ENCODE peak calls at places on chromosomes 11 and 22, in nine cellular contexts. N is uterus, L is HCT116, W is GM06990, H is MCF 10A, P is GM12865, B is sigmoid colon, A is GM12878, X is RWPE1. Q is an unnamed sample.

GRCh38 chr22:11626422-11626773 is 3901.6 kb upstream of the OR11H1 start:
- DNase-seq in N (no peak), L (no peak), W (no peak), H (no peak), P (no peak), B (no peak), A (no peak), X (no peak), Q (no peak)

GRCh38 chr22:48827904-48828555 is 999.6 kb downstream of the BRD1 start:
- DNase-seq in N (no peak), L (no peak), W (no peak), H (no peak), P (no peak), B (no peak), A (no peak), X (no peak), Q (no peak)

GRCh38 chr11:40215605-40216004 is 1243.8 kb downstream of the LRRC4C start:
- DNase-seq in N (no peak), L (no peak), W (no peak), H (no peak), P (no peak), B (no peak), A (no peak), X (no peak), Q (no peak)

GRCh38 chr11:35347921-35348331 is 71.4 kb downstream of the SLC1A2 start:
- DNase-seq in N (no peak), L (no peak), W (no peak), H (no peak), P (no peak), B (no peak), A (no peak), X (no peak), Q (no peak)

GRCh38 chr11:119860561-119861094 is 131.6 kb upstream of the NECTIN1 start:
- DNase-seq in N (no peak), L (no peak), W (no peak), H (peak; percentile 36), P (no peak), B (no peak), A (no peak), X (peak; percentile 55), Q (no peak)

GRCh38 chr11:9600651-9601040 is 27.2 kb downstream of the WEE1 start:
- DNase-seq in N (no peak), L (peak; percentile 35), W (peak; percentile 56), H (no peak), P (peak; percentile 88), B (no peak), A (peak; percentile 63), X (peak; percentile 68), Q (no peak)

GRCh38 chr11:65382804-65383368 is 440 bp upstream of the SLC25A45 start:
- DNase-seq in N (no peak), L (no peak), W (no peak), H (peak; percentile 97), P (no peak), B (peak; percentile 83), A (no peak), X (peak; percentile 63), Q (no peak)

GRCh38 chr11:47675851-47676250 is 33.5 kb upstream of the MTCH2 start:
- DNase-seq in N (no peak), L (no peak), W (no peak), H (no peak), P (no peak), B (no peak), A (no peak), X (no peak), Q (no peak)

GRCh38 chr11:70528046-70528793 is 129.9 kb downstream of the CTTN start:
- DNase-seq in N (no peak), L (no peak), W (no peak), H (no peak), P (no peak), B (no peak), A (no peak), X (no peak), Q (no peak)

GRCh38 chr11:2550606-2550970 is 105.8 kb downstream of the KCNQ1 start:
- DNase-seq in N (no peak), L (no peak), W (no peak), H (no peak), P (no peak), B (peak; percentile 63), A (no peak), X (no peak), Q (no peak)

GRCh38 chr11:58621586-58622262 is 741 bp upstream of the CNTF start:
- DNase-seq in N (no peak), L (no peak), W (no peak), H (no peak), P (peak; percentile 39), B (no peak), A (no peak), X (no peak), Q (no peak)

GRCh38 chr11:58616594-58616993 is 5.9 kb upstream of the CNTF start:
- DNase-seq in N (peak; percentile 34), L (no peak), W (no peak), H (peak; percentile 89), P (no peak), B (peak; percentile 73), A (no peak), X (peak; percentile 55), Q (no peak)

GRCh38 chr11:58622344-58622743 is at the start of gene CNTF:
- DNase-seq in N (no peak), L (no peak), W (no peak), H (no peak), P (no peak), B (no peak), A (no peak), X (no peak), Q (no peak)

GRCh38 chr11:58615556-58615955 is 6.9 kb upstream of the CNTF start:
- DNase-seq in N (no peak), L (no peak), W (no peak), H (no peak), P (no peak), B (no peak), A (no peak), X (no peak), Q (no peak)

DNA sequence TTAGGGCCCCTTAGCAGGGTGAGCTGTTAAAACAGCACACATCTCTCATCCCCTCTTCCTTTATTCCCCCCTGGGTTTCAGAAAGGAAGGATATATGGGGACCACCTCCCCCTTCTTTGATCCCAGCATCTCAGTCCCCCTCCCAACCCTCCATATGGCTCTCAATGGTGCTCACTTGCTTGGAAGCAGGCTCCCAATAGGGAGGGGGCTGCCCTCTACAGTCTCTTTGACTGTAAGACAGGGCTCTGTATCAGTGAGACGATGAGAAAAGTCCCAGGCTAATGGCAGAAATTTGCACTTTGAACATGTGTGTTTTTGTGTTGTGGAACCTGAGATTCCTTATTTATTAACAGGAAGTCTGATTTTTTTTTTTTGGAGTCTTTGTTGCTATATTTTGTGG is 4.2 kb upstream of the CNTF start:
- DNase-seq in N (no peak), L (no peak), W (no peak), H (no peak), P (no peak), B (no peak), A (no peak), X (no peak), Q (no peak)
- TF ChIP-seq CTCF in N (no peak), L (peak; percentile 11), W (peak; percentile 36), H (no peak), P (peak; percentile 17), B (no peak), A (peak; percentile 27), X (no peak), Q (peak; percentile 29)

GRCh38 chr11:77030834-77031414 is 3.3 kb upstream of the B3GNT6 start:
- DNase-seq in N (no peak), L (no peak), W (no peak), H (no peak), P (no peak), B (no peak), A (no peak), X (no peak), Q (no peak)
- TF ChIP-seq CTCF in N (no peak), L (no peak), W (no peak), H (no peak), P (no peak), B (no peak), A (no peak), X (no peak), Q (no peak)

GRCh38 chr11:57216463-57216862 is 20.6 kb downstream of the APLNR start:
- DNase-seq in N (no peak), L (no peak), W (no peak), H (no peak), P (no peak), B (no peak), A (no peak), X (no peak), Q (no peak)

GRCh38 chr11:57214087-57214395 is 23.0 kb downstream of the APLNR start:
- DNase-seq in N (no peak), L (no peak), W (no peak), H (no peak), P (no peak), B (no peak), A (no peak), X (no peak), Q (no peak)

GRCh38 chr11:57217053-57217452 is 20.0 kb downstream of the APLNR start:
- DNase-seq in N (peak; percentile 38), L (no peak), W (no peak), H (no peak), P (no peak), B (no peak), A (no peak), X (no peak), Q (no peak)

GRCh38 chr11:57213282-57214086 is 23.6 kb downstream of the APLNR start:
- DNase-seq in N (no peak), L (no peak), W (no peak), H (no peak), P (peak; percentile 10), B (no peak), A (no peak), X (no peak), Q (no peak)

GRCh38 chr11:57214494-57214893 is 22.6 kb downstream of the APLNR start:
- DNase-seq in N (peak; percentile 46), L (no peak), W (no peak), H (no peak), P (no peak), B (no peak), A (no peak), X (peak; percentile 63), Q (no peak)
- TF ChIP-seq CTCF in N (no peak), L (no peak), W (no peak), H (no peak), P (no peak), B (no peak), A (no peak), X (no peak), Q (no peak)

DNA sequence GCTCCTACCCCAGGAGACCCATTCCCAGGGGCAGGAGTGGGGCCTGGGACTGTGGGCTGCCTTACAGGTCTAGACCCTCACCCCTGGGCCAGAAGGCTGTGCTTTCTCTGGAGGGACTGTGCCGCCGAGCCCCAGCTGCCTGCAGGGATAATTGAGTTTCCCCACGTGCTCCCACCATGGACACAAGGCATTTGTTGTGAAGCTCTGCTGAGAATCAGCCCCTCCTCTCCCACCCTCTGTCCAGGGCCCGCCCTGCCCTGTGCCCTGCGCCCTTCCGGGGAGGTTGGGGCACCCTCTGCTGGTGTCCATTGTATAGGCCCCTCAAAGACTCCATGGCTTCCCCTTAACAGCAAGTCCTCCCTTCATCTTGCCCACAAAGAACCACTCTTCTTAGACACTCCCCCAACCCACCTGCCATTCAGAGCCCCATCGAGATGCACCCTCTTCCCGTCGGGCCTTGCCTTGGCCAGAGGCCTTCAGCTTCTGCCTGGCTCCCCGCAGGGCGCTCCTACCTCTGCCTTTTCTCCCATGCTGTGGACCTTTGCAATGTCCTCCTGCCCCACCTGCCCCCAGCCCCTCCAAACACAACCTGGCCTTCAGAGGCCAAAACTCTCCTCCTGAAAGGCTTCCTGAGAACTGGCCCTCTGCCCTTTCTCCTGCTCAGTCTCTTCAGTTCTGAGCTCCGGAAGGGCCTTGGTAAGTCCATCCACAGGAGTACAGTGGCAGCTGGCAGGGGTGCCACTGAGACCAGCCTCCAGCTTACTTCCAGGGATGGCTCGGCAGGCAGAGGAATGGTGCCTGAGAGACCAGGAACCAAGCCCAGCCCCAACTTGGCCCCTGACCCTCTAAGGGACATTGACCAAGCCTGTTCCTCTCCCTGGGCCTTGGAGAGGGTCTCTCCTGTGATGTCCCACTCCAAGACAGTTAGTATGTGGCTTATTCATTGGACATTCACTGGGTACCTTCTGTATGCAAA is 22.4 kb downstream of the DUSP8 start:
- DNase-seq in N (no peak), L (no peak), W (no peak), H (no peak), P (no peak), B (no peak), A (no peak), X (no peak), Q (no peak)
- TF ChIP-seq CTCF in N (no peak), L (peak; percentile 9), W (peak; percentile 3), H (no peak), P (no peak), B (no peak), A (peak; percentile 31), X (no peak), Q (no peak)

Q was measured in GM13976.